ENCODE peak calls at places on chromosomes 4 and X, in four cellular contexts. One of them, this sample, is unnamed.

GRCh38 chr4:120865985-120866384 is 56.5 kb downstream of the PRDM5 start:
- DNase-seq in tibial nerve: no peak
- DNase-seq in A172: no peak
- DNase-seq in stimulated activated CD8-positive, alpha-beta memory T cell treated with anti-CD3 and anti-CD28 coated beads, Interleukin-7, amount 100 ng/mL, for 24 hours: no peak
- DNase-seq in this sample: peak; percentile 72

GRCh38 chr4:26031704-26032103 is 117.7 kb downstream of the SMIM20 start:
- DNase-seq in tibial nerve: no peak
- DNase-seq in A172: no peak
- DNase-seq in stimulated activated CD8-positive, alpha-beta memory T cell treated with anti-CD3 and anti-CD28 coated beads, Interleukin-7, amount 100 ng/mL, for 24 hours: no peak
- DNase-seq in this sample: no peak

GRCh38 chrX:49192722-49193328 is 6.7 kb upstream of the PRICKLE3 start:
- DNase-seq in tibial nerve: no peak
- DNase-seq in A172: no peak
- DNase-seq in stimulated activated CD8-positive, alpha-beta memory T cell treated with anti-CD3 and anti-CD28 coated beads, Interleukin-7, amount 100 ng/mL, for 24 hours: no peak
- DNase-seq in this sample: peak; percentile 1

GRCh38 chr4:186201535-186202230 is 10.3 kb downstream of the CYP4V2 start:
- DNase-seq in tibial nerve: no peak
- DNase-seq in A172: no peak
- DNase-seq in stimulated activated CD8-positive, alpha-beta memory T cell treated with anti-CD3 and anti-CD28 coated beads, Interleukin-7, amount 100 ng/mL, for 24 hours: no peak
- DNase-seq in this sample: no peak

GRCh38 chrX:1172496-1172895 is 40.0 kb downstream of the CRLF2 start:
- DNase-seq in tibial nerve: no peak
- DNase-seq in A172: no peak
- DNase-seq in stimulated activated CD8-positive, alpha-beta memory T cell treated with anti-CD3 and anti-CD28 coated beads, Interleukin-7, amount 100 ng/mL, for 24 hours: no peak
- DNase-seq in this sample: no peak

GRCh38 chrX:140723251-140723650 is 13.7 kb downstream of the LINC00632 start:
- DNase-seq in tibial nerve: no peak
- DNase-seq in A172: no peak
- DNase-seq in stimulated activated CD8-positive, alpha-beta memory T cell treated with anti-CD3 and anti-CD28 coated beads, Interleukin-7, amount 100 ng/mL, for 24 hours: no peak
- DNase-seq in this sample: no peak

GRCh38 chr4:82643994-82644730 is 82.4 kb upstream of the TMEM150C start:
- DNase-seq in tibial nerve: no peak
- DNase-seq in A172: peak; percentile 55
- DNase-seq in stimulated activated CD8-positive, alpha-beta memory T cell treated with anti-CD3 and anti-CD28 coated beads, Interleukin-7, amount 100 ng/mL, for 24 hours: no peak
- DNase-seq in this sample: peak; percentile 92

GRCh38 chr4:70741872-70742271 is 20.1 kb downstream of the RUFY3 start:
- DNase-seq in tibial nerve: no peak
- DNase-seq in A172: no peak
- DNase-seq in stimulated activated CD8-positive, alpha-beta memory T cell treated with anti-CD3 and anti-CD28 coated beads, Interleukin-7, amount 100 ng/mL, for 24 hours: no peak
- DNase-seq in this sample: no peak

GRCh38 chrX:23656684-23657083 is 10.6 kb upstream of the PRDX4 start:
- DNase-seq in tibial nerve: no peak
- DNase-seq in A172: peak; percentile 14
- DNase-seq in stimulated activated CD8-positive, alpha-beta memory T cell treated with anti-CD3 and anti-CD28 coated beads, Interleukin-7, amount 100 ng/mL, for 24 hours: no peak
- DNase-seq in this sample: no peak

GRCh38 chrX:74492720-74493201 is 71.5 kb downstream of the SLC16A2 start:
- DNase-seq in tibial nerve: no peak
- DNase-seq in A172: no peak
- DNase-seq in stimulated activated CD8-positive, alpha-beta memory T cell treated with anti-CD3 and anti-CD28 coated beads, Interleukin-7, amount 100 ng/mL, for 24 hours: peak; percentile 2
- DNase-seq in this sample: no peak

GRCh38 chr4:128604840-128605239 is 204.7 kb upstream of the JADE1 start:
- DNase-seq in tibial nerve: no peak
- DNase-seq in A172: no peak
- DNase-seq in stimulated activated CD8-positive, alpha-beta memory T cell treated with anti-CD3 and anti-CD28 coated beads, Interleukin-7, amount 100 ng/mL, for 24 hours: no peak
- DNase-seq in this sample: peak; percentile 35

GRCh38 chr4:111671756-111672155 is 473.5 kb upstream of the FAM241A start:
- DNase-seq in tibial nerve: no peak
- DNase-seq in A172: no peak
- DNase-seq in stimulated activated CD8-positive, alpha-beta memory T cell treated with anti-CD3 and anti-CD28 coated beads, Interleukin-7, amount 100 ng/mL, for 24 hours: no peak
- DNase-seq in this sample: no peak

This sample was measured in kidney glomerular epithelial cell.